ENCODE peak calls at places on chromosome 9, in four cellular contexts. S is A549, Z is IMR-90, R is HuH-7. U is an unnamed sample.

GRCh38 chr9:38333047-38333446 is 59.5 kb upstream of the ALDH1B1 start:
- DNase-seq in S (no peak), Z (peak; percentile 11), R (no peak), U (peak; percentile 9)

GRCh38 chr9:78365979-78366697 is 69.2 kb downstream of the PSAT1 start:
- DNase-seq in S (peak; percentile 17), Z (peak; percentile 39), R (no peak), U (no peak)

GRCh38 chr9:133375116-133375723 is 640 bp downstream of the SURF4 start:
- DNase-seq in S (peak; percentile 47), Z (peak; percentile 46), R (peak; percentile 72), U (peak; percentile 46)

GRCh38 chr9:113973226-113973625 is 97.1 kb downstream of the ZNF618 start:
- DNase-seq in S (no peak), Z (no peak), R (no peak), U (no peak)

GRCh38 chr9:137556069-137556838 is 4.6 kb downstream of the MRPL41 start:
- DNase-seq in S (peak; percentile 56), Z (no peak), R (no peak), U (peak; percentile 63)

GRCh38 chr9:121322737-121323448 is 47.2 kb downstream of the STOM start:
- DNase-seq in S (no peak), Z (no peak), R (no peak), U (peak; percentile 26)

GRCh38 chr9:133162802-133163558 is 734 bp downstream of the GBGT1 start:
- DNase-seq in S (no peak), Z (no peak), R (no peak), U (no peak)

GRCh38 chr9:37339945-37340344 is 82.6 kb upstream of the GRHPR start:
- DNase-seq in S (no peak), Z (no peak), R (no peak), U (no peak)

GRCh38 chr9:83327323-83327722 is 210.9 kb downstream of the FRMD3 start:
- DNase-seq in S (peak; percentile 21), Z (no peak), R (no peak), U (no peak)

GRCh38 chr9:106502930-106503329 is 360.0 kb upstream of the ZNF462 start:
- DNase-seq in S (no peak), Z (no peak), R (no peak), U (no peak)

U was measured in iris pigment epithelial cell.